ENCODE peak calls at places on chromosome 9, in nine cellular contexts. I is AG04450; M is gastrocnemius medialis; Y is neural progenitor cell; J is suprapubic skin; Z is CD4-positive, alpha-beta T cell; L is tibial artery; P is tibial nerve; H is hepatocyte. G is an unnamed sample.

GRCh38 chr9:102967979-102968378 is 27.2 kb upstream of the CYLC2 start:
- DNase-seq in I (no peak), L (no peak), P (no peak), J (no peak), H (no peak), Z (no peak), Y (no peak), M (no peak), G (no peak)

GRCh38 chr9:95415158-95415557 is 97.6 kb upstream of the FANCC start:
- DNase-seq in P (no peak), L (no peak), I (peak), M (no peak), Z (no peak), Y (no peak), J (no peak), H (no peak), G (no peak)

GRCh38 chr9:74117731-74118130 is 379.4 kb upstream of the RORB start:
- DNase-seq in P (no peak), Y (no peak), H (peak), J (no peak), I (no peak), Z (no peak), L (no peak), M (no peak), G (no peak)

GRCh38 chr9:34227445-34227844 is 48.6 kb downstream of the UBAP1 start:
- DNase-seq in M (no peak), I (peak), P (no peak), L (no peak), J (no peak), H (no peak), Z (no peak), Y (no peak), G (no peak)

GRCh38 chr9:10704720-10705119 is 91.9 kb upstream of the PTPRD start:
- DNase-seq in M (no peak), J (no peak), I (no peak), H (peak), P (no peak), L (no peak), Z (no peak), Y (no peak), G (no peak)

GRCh38 chr9:14096182-14096922 is 217.6 kb downstream of the NFIB start:
- DNase-seq in Z (no peak), M (no peak), I (no peak), Y (peak), J (no peak), H (peak), P (no peak), L (no peak), G (no peak)

GRCh38 chr9:26684029-26684428 is 208.6 kb downstream of the CAAP1 start:
- DNase-seq in M (no peak), L (no peak), P (no peak), H (no peak), I (no peak), Z (no peak), J (no peak), Y (no peak), G (no peak)

GRCh38 chr9:5364294-5364990 is 24.8 kb upstream of the RLN1 start:
- DNase-seq in M (no peak), J (no peak), L (no peak), Z (no peak), Y (no peak), I (no peak), P (no peak), H (no peak), G (no peak)

GRCh38 chr9:110050925-110051355 is 157.0 kb downstream of the C9orf152 start:
- DNase-seq in Z (no peak), L (peak), J (no peak), H (no peak), P (no peak), M (peak), I (peak), Y (no peak), G (no peak)

GRCh38 chr9:137756045-137756744 is 121.4 kb upstream of the CACNA1B start:
- DNase-seq in H (no peak), J (no peak), P (no peak), Z (no peak), L (no peak), I (no peak), Y (no peak), M (no peak), G (no peak)

GRCh38 chr9:114888599-114888998 is 41.8 kb downstream of the TNFSF8 start:
- DNase-seq in J (no peak), L (no peak), M (no peak), Z (no peak), Y (no peak), I (no peak), P (no peak), H (no peak), G (peak)

GRCh38 chr9:70031141-70031545 is 12.5 kb upstream of the MAMDC2 start:
- DNase-seq in J (no peak), Y (no peak), Z (no peak), H (no peak), L (no peak), I (no peak), P (no peak), M (no peak), G (no peak)

GRCh38 chr9:120892748-120893584 is 16.0 kb upstream of the PHF19 start:
- DNase-seq in J (no peak), P (no peak), M (no peak), I (peak), L (no peak), Z (no peak), Y (no peak), H (no peak), G (no peak)

GRCh38 chr9:2597483-2597882 is 24.1 kb upstream of the VLDLR start:
- DNase-seq in Y (no peak), P (no peak), I (no peak), J (no peak), H (no peak), M (no peak), Z (no peak), L (no peak), G (no peak)

GRCh38 chr9:109098221-109098959 is 21.4 kb downstream of the TMEM245 start:
- DNase-seq in H (peak), L (no peak), M (peak), I (no peak), Y (peak), Z (no peak), J (no peak), P (no peak), G (no peak)

GRCh38 chr9:116585896-116586295 is 101.2 kb upstream of the TRIM32 start:
- DNase-seq in Y (no peak), L (no peak), I (no peak), J (no peak), P (no peak), Z (no peak), M (no peak), H (no peak), G (no peak)

GRCh38 chr9:138060881-138061280 is 183.3 kb downstream of the CACNA1B start:
- DNase-seq in L (no peak), Z (no peak), H (no peak), M (peak), P (no peak), I (no peak), J (no peak), Y (no peak), G (no peak)

GRCh38 chr9:110156416-110156815 is 51.5 kb downstream of the C9orf152 start:
- DNase-seq in P (no peak), J (no peak), H (no peak), Y (no peak), Z (no peak), L (no peak), M (no peak), I (no peak), G (no peak)

GRCh38 chr9:93670208-93671029 is 94.0 kb downstream of the PHF2 start:
- DNase-seq in Z (no peak), I (no peak), H (no peak), M (peak), J (peak), L (peak), Y (no peak), P (peak), G (no peak)

GRCh38 chr9:5438301-5439162 is 807 bp upstream of the PLGRKT start:
- DNase-seq in H (peak), Z (peak), Y (no peak), I (no peak), M (peak), L (no peak), J (no peak), P (no peak), G (no peak)

GRCh38 chr9:120555884-120556283 is 24.1 kb downstream of the CDK5RAP2 start:
- DNase-seq in H (no peak), Y (no peak), P (no peak), J (no peak), M (no peak), L (no peak), Z (no peak), I (no peak), G (no peak)

GRCh38 chr9:132293145-132293721 is 61.6 kb downstream of the SETX start:
- DNase-seq in P (no peak), M (no peak), Z (no peak), L (no peak), J (no peak), Y (no peak), H (no peak), I (no peak), G (no peak)

GRCh38 chr9:132295181-132295580 is 59.6 kb downstream of the SETX start:
- DNase-seq in H (no peak), J (no peak), Y (no peak), P (no peak), M (no peak), I (peak), Z (no peak), L (no peak), G (no peak)
- H3K27ac ChIP-seq in H (no peak), J (no peak), Y (no peak), P (no peak), M (no peak), I (peak), Z (no peak), L (no peak), G (no peak)

GRCh38 chr9:37034938-37035471 is 937 bp upstream of the PAX5 start:
- DNase-seq in L (no peak), J (no peak), I (no peak), M (no peak), Y (peak), Z (no peak), H (no peak), P (no peak), G (no peak)
- TF ChIP-seq CTCF in L (no peak), J (no peak), I (no peak), M (no peak), Y (peak), Z (no peak), H (no peak), P (no peak), G (no peak)

GRCh38 chr9:8457814-8458213 is 658.2 kb upstream of the DMAC1 start:
- DNase-seq in I (no peak), P (no peak), J (no peak), H (no peak), L (no peak), M (no peak), Y (no peak), Z (no peak), G (no peak)
- H3K27ac ChIP-seq in I (no peak), P (no peak), J (no peak), H (no peak), L (no peak), M (no peak), Y (no peak), Z (no peak), G (no peak)

GRCh38 chr9:136545966-136546696 is at the start of gene NOTCH1:
- DNase-seq in M (peak), H (peak), Z (peak), Y (peak), P (peak), L (peak), I (peak), J (peak), G (peak)

GRCh38 chr9:136545065-136545965 is 533 bp downstream of the NOTCH1 start:
- DNase-seq in M (no peak), L (no peak), P (no peak), Z (peak), H (peak), I (no peak), J (no peak), Y (peak), G (no peak)

GRCh38 chr9:136547508-136548215 is 1.8 kb upstream of the NOTCH1 start:
- DNase-seq in I (no peak), L (no peak), J (no peak), M (no peak), P (no peak), Y (no peak), Z (no peak), H (no peak), G (no peak)

GRCh38 chr9:136544549-136545064 is 1.2 kb downstream of the NOTCH1 start:
- DNase-seq in J (no peak), Y (peak), L (peak), H (peak), P (peak), M (no peak), I (no peak), Z (no peak), G (no peak)

GRCh38 chr9:136546697-136547481 is 1.0 kb upstream of the NOTCH1 start:
- DNase-seq in Y (peak), I (no peak), H (peak), P (no peak), J (peak), M (peak), Z (peak), L (peak), G (peak)
- TF ChIP-seq CTCF in Y (no peak), I (no peak), H (no peak), P (no peak), J (no peak), M (no peak), Z (no peak), L (no peak), G (no peak)

G was measured in esophagus muscularis mucosa.